ENCODE peak calls at places on chromosomes 16 and 17, in eight cellular contexts. Y is mesenchymal stem cell, C is neuronal stem cell, S is HCT116, N is fibroblast of lung, B is IMR-90, L is A549, W is DND-41. U is an unnamed sample.

GRCh38 chr16:73572135-73572534 is 524.2 kb upstream of the ZFHX3 start:
- DNase-seq in C (no peak), W (no peak), S (no peak), N (no peak), B (no peak), Y (no peak), L (peak; percentile 5), U (peak; percentile 41)

GRCh38 chr16:80356365-80356764 is 184.4 kb upstream of the DYNLRB2 start:
- DNase-seq in L (no peak), N (no peak), B (no peak), Y (no peak), S (no peak), W (no peak), C (no peak), U (no peak)

GRCh38 chr17:49707246-49707607 is 537 bp downstream of the SLC35B1 start:
- DNase-seq in N (no peak), B (no peak), W (peak; percentile 40), L (no peak), Y (peak; percentile 28), C (no peak), S (no peak), U (no peak)

GRCh38 chr17:44187131-44187899 is 543 bp downstream of the TMUB2 start:
- DNase-seq in W (no peak), C (no peak), S (no peak), Y (peak; percentile 32), N (peak; percentile 42), B (peak; percentile 46), L (no peak), U (no peak)

GRCh38 chr16:57626420-57627170 is 1.8 kb upstream of the ADGRG1 start:
- DNase-seq in L (no peak), B (no peak), W (no peak), Y (peak; percentile 28), S (no peak), N (no peak), C (no peak), U (no peak)

GRCh38 chr17:51745993-51746392 is 412.5 kb downstream of the CA10 start:
- DNase-seq in B (no peak), S (no peak), N (no peak), C (no peak), L (peak; percentile 18), Y (no peak), W (no peak), U (no peak)

GRCh38 chr17:66537518-66537917 is 235.1 kb downstream of the PRKCA start:
- DNase-seq in W (no peak), S (no peak), C (no peak), B (no peak), N (no peak), L (no peak), Y (no peak), U (no peak)

GRCh38 chr17:33674685-33675084 is 381.6 kb upstream of the ASIC2 start:
- DNase-seq in S (peak; percentile 1), L (peak; percentile 64), B (peak; percentile 55), N (peak; percentile 27), C (peak; percentile 65), Y (peak; percentile 64), W (peak; percentile 70), U (peak; percentile 71)

GRCh38 chr16:11572301-11572995 is 14.3 kb downstream of the LITAF start:
- DNase-seq in N (no peak), L (no peak), S (no peak), C (no peak), W (no peak), Y (no peak), B (no peak), U (no peak)

GRCh38 chr17:80569936-80570335 is 25.3 kb downstream of the RPTOR start:
- DNase-seq in B (no peak), Y (no peak), S (no peak), W (no peak), L (no peak), N (no peak), C (no peak), U (no peak)

GRCh38 chr16:78034530-78034929 is 12.2 kb downstream of the CLEC3A start:
- DNase-seq in N (peak; percentile 80), L (no peak), Y (no peak), B (no peak), S (no peak), C (no peak), W (no peak), U (no peak)

GRCh38 chr17:48351916-48352332 is 78.1 kb downstream of the SKAP1 start:
- DNase-seq in L (peak; percentile 52), S (peak; percentile 46), N (peak; percentile 43), W (no peak), Y (peak; percentile 73), B (peak; percentile 67), C (peak; percentile 30), U (peak; percentile 36)

GRCh38 chr17:49997256-49997735 is 2.3 kb upstream of the DLX3 start:
- DNase-seq in S (no peak), C (no peak), N (no peak), Y (no peak), B (no peak), W (no peak), L (peak; percentile 32), U (no peak)

GRCh38 chr16:9489823-9490467 is 398.5 kb downstream of the HAPSTR1 start:
- DNase-seq in C (no peak), L (peak; percentile 8), N (no peak), Y (no peak), S (no peak), W (no peak), B (no peak), U (peak; percentile 21)

GRCh38 chr17:75539969-75540729 is 14.7 kb downstream of the LLGL2 start:
- DNase-seq in L (no peak), B (no peak), C (no peak), S (no peak), Y (no peak), N (no peak), W (no peak), U (no peak)

GRCh38 chr16:89395150-89396142 is 94.9 kb downstream of the ANKRD11 start:
- DNase-seq in Y (peak; percentile 92), S (no peak), L (peak; percentile 88), N (peak; percentile 97), W (no peak), C (no peak), B (peak; percentile 98), U (peak; percentile 88)

GRCh38 chr16:72560617-72561016 is 388.7 kb upstream of the PMFBP1 start:
- DNase-seq in S (no peak), Y (peak; percentile 10), W (no peak), C (no peak), B (no peak), L (no peak), N (no peak), U (peak; percentile 35)

GRCh38 chr17:71741836-71742235 is 379.0 kb upstream of the SOX9 start:
- DNase-seq in B (no peak), S (no peak), C (no peak), W (no peak), L (no peak), N (peak; percentile 47), Y (no peak), U (no peak)

GRCh38 chr16:28549301-28549899 is 4.3 kb upstream of the SGF29 start:
- DNase-seq in Y (peak; percentile 38), N (peak; percentile 27), B (peak; percentile 53), L (peak; percentile 62), W (no peak), S (peak; percentile 33), C (no peak), U (peak; percentile 47)

GRCh38 chr17:44559288-44560249 is 2.3 kb downstream of the FZD2 start:
- DNase-seq in B (no peak), W (no peak), S (no peak), Y (no peak), N (peak; percentile 51), L (no peak), C (no peak), U (no peak)

GRCh38 chr17:74680941-74681340 is 31.8 kb downstream of the CD300LF start:
- DNase-seq in L (no peak), C (no peak), B (no peak), S (no peak), N (no peak), W (no peak), Y (no peak), U (no peak)

GRCh38 chr16:11806721-11807120 is 9.7 kb upstream of the ZC3H7A start:
- DNase-seq in C (no peak), W (no peak), B (peak; percentile 55), L (no peak), Y (no peak), N (no peak), S (no peak), U (no peak)

GRCh38 chr17:50163846-50164696 is 1.7 kb upstream of the SGCA start:
- DNase-seq in C (no peak), N (no peak), B (no peak), W (no peak), S (no peak), Y (no peak), L (no peak), U (no peak)

GRCh38 chr17:77233127-77233526 is 92.4 kb downstream of the SEC14L1 start:
- DNase-seq in L (no peak), N (no peak), Y (no peak), B (no peak), S (no peak), C (no peak), W (no peak), U (no peak)
- H3K4me2 ChIP-seq in L (no peak overlapping the region), N (no peak overlapping the region), Y (no peak overlapping the region), B (no peak overlapping the region), S (no peak overlapping the region), C (no peak overlapping the region), W (no peak overlapping the region), U (no peak overlapping the region)

GRCh38 chr17:10633738-10634379 is 23.2 kb downstream of the MYH3 start:
- DNase-seq in W (no peak), S (no peak), Y (no peak), B (no peak), N (no peak), C (no peak), L (no peak), U (no peak)
- H3K4me2 ChIP-seq in W (no peak overlapping the region), S (no peak overlapping the region), Y (no peak overlapping the region), B (no peak overlapping the region), N (no peak overlapping the region), C (no peak overlapping the region), L (no peak overlapping the region), U (no peak overlapping the region)

DNA sequence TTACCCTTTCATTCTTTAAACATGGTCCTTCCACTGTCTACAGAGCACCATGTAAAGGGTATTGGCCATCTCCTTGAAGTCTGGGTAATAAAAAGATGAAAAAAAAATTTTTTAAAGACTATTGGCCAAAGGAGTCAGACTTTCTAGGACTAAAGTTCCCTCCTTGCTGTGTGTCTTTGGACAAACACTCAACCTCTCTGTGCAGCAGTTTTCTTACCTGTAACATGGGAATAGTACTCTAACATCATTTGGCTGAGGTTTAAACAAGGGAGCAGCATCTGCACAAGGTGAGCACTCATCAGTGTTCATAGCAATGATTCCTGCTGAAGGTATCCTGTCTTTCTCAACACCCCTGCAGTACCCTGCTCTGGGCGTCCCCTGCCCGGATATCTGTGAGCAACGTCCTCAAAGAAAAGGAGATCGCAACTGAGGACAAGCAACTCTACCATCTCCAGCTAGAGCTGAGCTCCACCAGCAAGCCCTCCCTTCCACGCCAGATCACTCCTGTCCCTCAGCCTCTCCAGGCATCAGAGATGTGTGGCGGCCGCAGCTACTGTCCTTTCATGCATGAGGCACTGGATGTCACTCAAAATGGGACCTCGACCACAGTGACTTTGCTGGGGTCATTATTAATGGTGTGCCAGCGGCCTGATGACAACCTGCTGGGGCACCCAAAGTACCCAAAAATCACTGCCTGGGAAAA is 29.5 kb upstream of the RPH3AL start:
- DNase-seq in N (no peak), Y (no peak), S (no peak), B (no peak), C (no peak), L (no peak), W (no peak), U (no peak)
- H3K4me2 ChIP-seq in N (no peak overlapping the region), Y (peak overlapping the region; percentile 40), S (no peak overlapping the region), B (peak overlapping the region; percentile 38), C (no peak overlapping the region), L (peak overlapping the region; percentile 38), W (no peak overlapping the region), U (peak overlapping the region; percentile 45)

GRCh38 chr17:46063239-46063638 is 64.2 kb downstream of the STH start:
- DNase-seq in C (no peak), B (peak; percentile 82), S (peak; percentile 7), N (peak; percentile 87), Y (peak; percentile 70), L (peak; percentile 87), W (no peak), U (peak; percentile 51)
- H3K4me2 ChIP-seq in C (no peak overlapping the region), B (no peak overlapping the region), S (peak overlapping the region; percentile 17), N (no peak overlapping the region), Y (peak overlapping the region; percentile 49), L (peak overlapping the region; percentile 61), W (no peak overlapping the region), U (no peak overlapping the region)